ENCODE peak calls at places on chromosome 19, in six cellular contexts. W is fibroblast of the aortic adventitia, A is bronchial epithelial cell, F is psoas muscle, S is WERI-Rb-1, D is astrocyte of the cerebellum. V is an unnamed sample.

GRCh38 chr19:42122691-42123607 is 9.3 kb downstream of the POU2F2 start:
- DNase-seq in S (no peak), W (no peak), A (no peak), F (peak), D (no peak), V (no peak)

GRCh38 chr19:33248954-33249613 is 23.4 kb upstream of the SLC7A10 start:
- DNase-seq in W (no peak), S (no peak), A (no peak), D (no peak), F (peak), V (no peak)

GRCh38 chr19:36128392-36128736 is 11.5 kb upstream of the CAPNS1 start:
- DNase-seq in F (no peak), S (peak), A (no peak), D (no peak), W (no peak), V (no peak)

GRCh38 chr19:46745521-46746280 is at the start of gene FKRP:
- DNase-seq in D (no peak), S (peak), A (no peak), W (no peak), F (no peak), V (no peak)

GRCh38 chr19:10009269-10009665 is 1.0 kb downstream of the COL5A3 start:
- DNase-seq in D (no peak), S (no peak), F (peak), W (peak), A (no peak), V (no peak)

GRCh38 chr19:16373989-16374388 is 49.4 kb downstream of the KLF2 start:
- DNase-seq in W (no peak), A (no peak), F (peak), D (no peak), S (no peak), V (no peak)

GRCh38 chr19:13115936-13116281 is 631 bp downstream of the TRMT1 start:
- DNase-seq in D (no peak), W (no peak), F (no peak), A (no peak), S (no peak), V (no peak)

GRCh38 chr19:3121396-3121795 is 14.4 kb upstream of the GNA15 start:
- DNase-seq in D (no peak), A (no peak), W (no peak), F (peak), S (no peak), V (no peak)

GRCh38 chr19:4559569-4559968 is at the start of gene SEMA6B:
- DNase-seq in F (no peak), S (no peak), A (no peak), W (no peak), D (no peak), V (no peak)

GRCh38 chr19:30448386-30449130 is 76.4 kb downstream of the ZNF536 start:
- DNase-seq in A (no peak), W (no peak), F (no peak), D (no peak), S (no peak), V (no peak)

GRCh38 chr19:7421941-7422744 is 66.7 kb downstream of the PEX11G start:
- DNase-seq in F (no peak), W (no peak), S (no peak), D (no peak), A (peak), V (no peak)

GRCh38 chr19:46739290-46739771 is 6.5 kb upstream of the FKRP start:
- DNase-seq in W (no peak), F (peak), S (no peak), D (no peak), A (no peak), V (no peak)

GRCh38 chr19:7673995-7674667 is 2.8 kb upstream of the MCEMP1 start:
- DNase-seq in A (peak), S (peak), D (no peak), F (peak), W (peak), V (no peak)

GRCh38 chr19:19064811-19065745 is 1.3 kb downstream of the SLC25A42 start:
- DNase-seq in A (no peak), F (no peak), D (no peak), W (no peak), S (peak), V (no peak)

GRCh38 chr19:19581391-19581790 is 37.1 kb downstream of the PBX4 start:
- DNase-seq in A (no peak), W (no peak), D (no peak), F (no peak), S (no peak), V (no peak)

GRCh38 chr19:1101337-1101698 is 2.5 kb upstream of the GPX4 start:
- DNase-seq in A (no peak), S (no peak), F (no peak), D (no peak), W (no peak), V (no peak)

GRCh38 chr19:9381367-9381785 is 18.6 kb downstream of the ZNF177 start:
- DNase-seq in F (no peak), D (no peak), S (no peak), A (no peak), W (no peak), V (no peak)

GRCh38 chr19:50607874-50608785 is 31.6 kb downstream of the SYT3 start:
- DNase-seq in S (peak), F (peak), D (no peak), W (peak), A (peak), V (no peak)
- TF ChIP-seq CTCF in S (peak), F (no peak), D (no peak), W (peak), A (no peak), V (peak)

DNA sequence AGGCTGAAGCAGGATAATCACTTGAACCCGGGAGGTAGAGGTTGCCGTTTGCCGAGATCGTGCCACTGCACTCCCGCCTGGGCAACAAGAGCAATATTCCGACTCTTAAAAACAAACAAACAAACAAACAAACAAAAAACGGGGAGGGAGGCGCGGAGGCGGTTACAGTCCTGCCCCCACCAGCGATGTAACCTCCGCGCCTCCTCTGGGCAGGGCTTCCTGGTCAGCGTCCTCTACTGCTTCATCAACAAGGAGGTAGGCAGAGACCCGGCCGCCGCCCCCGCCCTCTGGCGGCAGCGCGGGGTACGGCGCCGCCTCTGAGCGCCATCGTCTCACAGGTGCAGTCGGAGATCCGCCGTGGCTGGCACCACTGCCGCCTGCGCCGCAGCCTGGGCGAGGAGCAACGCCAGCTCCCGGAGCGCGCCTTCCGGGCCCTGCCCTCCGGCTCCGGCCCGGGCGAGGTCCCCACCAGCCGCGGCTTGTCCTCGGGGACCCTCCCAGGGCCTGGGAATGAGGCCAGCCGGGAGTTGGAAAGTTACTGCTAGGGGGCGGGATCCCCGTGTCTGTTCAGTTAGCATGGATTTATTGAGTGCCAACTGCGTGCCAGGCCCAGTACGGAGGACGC is 10.2 kb downstream of the SNRPD2 start:
- DNase-seq in A (peak), D (peak), W (peak), F (peak), S (peak), V (no peak)
- H3K4me3 ChIP-seq in A (peak), D (peak), W (peak), F (peak), S (peak), V (peak)

GRCh38 chr19:45011959-45012358 is 10.7 kb downstream of the RELB start:
- DNase-seq in S (no peak), W (no peak), D (no peak), F (no peak), A (no peak), V (no peak)

GRCh38 chr19:45021971-45022370 is 16.9 kb upstream of the CLASRP start:
- DNase-seq in S (no peak), A (no peak), D (no peak), F (no peak), W (no peak), V (no peak)

GRCh38 chr19:45020071-45020470 is 18.8 kb upstream of the CLASRP start:
- DNase-seq in S (no peak), F (no peak), W (no peak), A (no peak), D (no peak), V (no peak)

GRCh38 chr19:45019187-45019586 is 17.9 kb downstream of the RELB start:
- DNase-seq in S (no peak), F (no peak), W (no peak), D (no peak), A (peak), V (no peak)

DNA sequence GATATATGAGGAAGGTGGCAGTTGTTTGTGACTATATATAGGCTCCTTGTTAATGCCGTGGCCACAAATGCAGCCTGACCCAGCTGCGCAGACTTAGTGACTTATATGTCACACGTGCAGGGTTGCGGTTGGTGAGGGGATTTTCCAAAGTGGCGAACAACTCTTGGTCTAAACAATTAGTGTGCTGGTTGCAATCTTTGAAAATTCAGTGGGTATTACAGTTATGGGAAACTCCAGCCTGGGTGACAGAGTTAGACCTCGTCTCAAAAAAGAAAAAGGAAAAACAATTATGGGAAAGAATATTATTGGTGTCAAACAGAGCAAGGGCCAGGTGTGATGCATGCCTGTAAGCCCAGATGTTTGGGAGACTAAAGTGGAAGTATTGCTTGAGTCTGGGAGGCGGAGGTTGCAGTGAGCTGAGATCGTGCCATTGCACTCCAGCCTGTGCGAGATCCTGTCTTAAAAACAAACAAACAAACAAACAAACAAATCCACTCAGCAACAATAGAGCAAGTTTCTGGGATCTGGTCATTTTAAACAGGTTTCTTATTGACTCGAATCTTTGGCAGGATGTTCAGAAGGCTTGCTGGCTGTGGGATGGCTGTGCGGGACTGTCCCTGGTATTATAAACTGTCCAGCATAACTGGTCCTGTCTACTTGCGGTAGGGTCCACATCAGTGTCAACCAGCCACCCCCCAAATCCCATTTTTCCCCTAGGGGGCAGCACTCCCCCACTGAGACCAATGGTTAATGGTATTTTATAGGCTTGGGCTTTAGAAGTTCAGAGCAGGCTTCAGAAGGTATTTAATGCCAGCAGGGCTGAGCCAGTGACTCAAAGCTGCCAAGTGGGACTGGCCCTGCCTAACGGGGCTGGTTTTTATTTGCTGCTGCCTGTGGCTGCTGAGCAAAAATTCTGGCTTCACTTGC is 15.4 kb downstream of the RELB start:
- DNase-seq in F (peak), D (peak), A (peak), W (peak), S (peak), V (peak)
- TF ChIP-seq CTCF in F (peak), D (peak), A (peak), W (peak), S (peak), V (peak)

DNA sequence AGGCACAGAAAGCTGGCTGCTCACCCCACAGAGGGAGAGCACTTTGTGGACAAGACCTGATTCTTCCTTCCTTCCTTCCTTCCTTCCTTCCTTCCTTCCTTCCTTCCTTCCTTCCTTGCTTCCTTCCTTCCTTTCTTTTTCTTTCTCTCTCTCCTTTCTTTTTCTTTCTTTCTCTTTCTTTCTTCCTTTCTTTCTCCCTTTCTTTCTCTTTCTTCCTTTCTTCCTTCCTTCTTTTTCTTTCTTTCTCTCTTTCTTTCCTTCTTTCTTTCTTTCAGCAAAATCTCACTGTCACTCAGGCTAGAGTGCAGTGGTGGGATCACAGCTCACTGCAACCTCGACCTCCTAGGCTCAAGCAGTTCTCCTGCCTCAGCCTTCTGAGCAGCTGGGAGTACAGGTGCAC is 263.9 kb downstream of the UQCRFS1 start:
- DNase-seq in A (no peak), F (no peak), D (no peak), S (no peak), W (no peak), V (no peak)
- H3K4me3 ChIP-seq in A (no peak), F (no peak), D (no peak), S (no peak), W (no peak), V (no peak)